ENCODE peak calls at places on chromosomes 11 and 22, in five cellular contexts. L is dorsolateral prefrontal cortex, C is choroid plexus epithelial cell, R is neural crest cell, J is bronchial epithelial cell. Y is an unnamed sample.
A peak's percentile ranks its signal among the peaks of the same experiment; 100 is the strongest.

GRCh38 chr11:13663631-13664071 is 4.8 kb upstream of the FAR1 start:
- DNase-seq in J (peak; percentile 87), L (no peak), C (no peak), R (no peak), Y (no peak)

GRCh38 chr11:82864268-82864667 is 36.0 kb downstream of the PRCP start:
- DNase-seq in L (peak; percentile 94), R (peak; percentile 42), J (peak; percentile 52), C (peak; percentile 92), Y (no peak)

GRCh38 chr11:118202599-118203422 is 22.0 kb downstream of the JAML start:
- DNase-seq in L (no peak), R (no peak), C (no peak), J (no peak), Y (no peak)

GRCh38 chr22:20509344-20510047 is 2.1 kb downstream of the MED15 start:
- DNase-seq in R (no peak), C (peak; percentile 95), J (peak; percentile 86), L (no peak), Y (no peak)

GRCh38 chr11:34747261-34747660 is 126.4 kb downstream of the EHF start:
- DNase-seq in C (no peak), J (no peak), L (no peak), R (no peak), Y (no peak)

GRCh38 chr11:96337541-96338530 is 5.2 kb downstream of the MAML2 start:
- DNase-seq in R (no peak), L (no peak), C (peak; percentile 75), J (no peak), Y (no peak)

GRCh38 chr11:121996574-121996973 is 119.4 kb downstream of the BLID start:
- DNase-seq in C (peak; percentile 41), L (no peak), J (no peak), R (no peak), Y (no peak)

GRCh38 chr22:32336185-32336603 is 21.5 kb upstream of the RFPL3 start:
- DNase-seq in C (no peak), J (no peak), L (no peak), R (no peak), Y (no peak)

GRCh38 chr22:23077627-23078461 is 7.5 kb downstream of the GNAZ start:
- DNase-seq in L (no peak), C (no peak), J (no peak), R (no peak), Y (no peak)

GRCh38 chr11:123561046-123561781 is 93.2 kb downstream of the SCN3B start:
- DNase-seq in C (peak; percentile 50), R (no peak), L (no peak), J (peak; percentile 31), Y (no peak)

GRCh38 chr11:134386945-134387344 is 25.1 kb downstream of the B3GAT1 start:
- DNase-seq in L (no peak), J (no peak), R (no peak), C (no peak), Y (no peak)

GRCh38 chr22:18121436-18122253 is 11.0 kb downstream of the TUBA8 start:
- DNase-seq in C (no peak), L (no peak), J (no peak), R (no peak), Y (no peak)

GRCh38 chr11:106727261-106727660 is 291.0 kb downstream of the GUCY1A2 start:
- DNase-seq in C (peak; percentile 4), R (no peak), L (no peak), J (no peak), Y (no peak)

GRCh38 chr11:43879789-43880639 is 617 bp upstream of the ALKBH3 start:
- DNase-seq in J (no peak), C (no peak), R (no peak), L (no peak), Y (no peak)

GRCh38 chr22:50079689-50080465 is 5.3 kb downstream of the MLC1 start:
- DNase-seq in J (no peak), C (no peak), L (no peak), R (no peak), Y (no peak)

GRCh38 chr11:44133335-44133946 is 38.0 kb downstream of the EXT2 start:
- DNase-seq in L (no peak), R (no peak), C (peak; percentile 78), J (peak; percentile 39), Y (no peak)

GRCh38 chr11:64900263-64900678 is 16.7 kb downstream of the ATG2A start:
- DNase-seq in R (no peak), L (no peak), C (no peak), J (peak; percentile 64), Y (no peak)

GRCh38 chr22:46587067-46587471 is 33.1 kb upstream of the GRAMD4 start:
- DNase-seq in R (no peak), L (no peak), C (no peak), J (no peak), Y (no peak)

GRCh38 chr11:92941676-92942571 is 27.5 kb upstream of the MTNR1B start:
- DNase-seq in J (peak; percentile 28), L (no peak), R (peak; percentile 16), C (peak; percentile 74), Y (no peak)
- TF ChIP-seq CTCF in J (peak; percentile 69), L (peak; percentile 60), R (peak; percentile 80), C (peak; percentile 80), Y (peak; percentile 76)

GRCh38 chr11:128172046-128172878 is 415.1 kb downstream of the ETS1 start:
- DNase-seq in R (peak; percentile 91), J (peak; percentile 75), L (peak; percentile 86), C (peak; percentile 93), Y (peak; percentile 13)
- TF ChIP-seq CTCF in R (peak; percentile 92), J (peak; percentile 75), L (peak; percentile 84), C (peak; percentile 90), Y (peak; percentile 91)

GRCh38 chr11:7694953-7695271 is 11.4 kb downstream of the OVCH2 start:
- DNase-seq in R (no peak), L (no peak), J (no peak), C (no peak), Y (no peak)
- TF ChIP-seq CTCF in R (no peak), L (no peak), J (no peak), C (no peak), Y (no peak)

GRCh38 chr11:20672575-20672974 is 3.2 kb downstream of the NELL1 start:
- DNase-seq in R (no peak), C (peak; percentile 13), L (no peak), J (peak; percentile 15), Y (no peak)

GRCh38 chr11:20668844-20669832 is at the start of gene NELL1:
- DNase-seq in J (no peak), R (peak; percentile 14), C (peak; percentile 2), L (no peak), Y (peak; percentile 17)

GRCh38 chr11:20669833-20670684 is 673 bp downstream of the NELL1 start:
- DNase-seq in C (no peak), L (no peak), J (no peak), R (peak; percentile 4), Y (no peak)

GRCh38 chr11:20670932-20671403 is 1.6 kb downstream of the NELL1 start:
- DNase-seq in R (no peak), L (no peak), C (no peak), J (no peak), Y (no peak)

DNA sequence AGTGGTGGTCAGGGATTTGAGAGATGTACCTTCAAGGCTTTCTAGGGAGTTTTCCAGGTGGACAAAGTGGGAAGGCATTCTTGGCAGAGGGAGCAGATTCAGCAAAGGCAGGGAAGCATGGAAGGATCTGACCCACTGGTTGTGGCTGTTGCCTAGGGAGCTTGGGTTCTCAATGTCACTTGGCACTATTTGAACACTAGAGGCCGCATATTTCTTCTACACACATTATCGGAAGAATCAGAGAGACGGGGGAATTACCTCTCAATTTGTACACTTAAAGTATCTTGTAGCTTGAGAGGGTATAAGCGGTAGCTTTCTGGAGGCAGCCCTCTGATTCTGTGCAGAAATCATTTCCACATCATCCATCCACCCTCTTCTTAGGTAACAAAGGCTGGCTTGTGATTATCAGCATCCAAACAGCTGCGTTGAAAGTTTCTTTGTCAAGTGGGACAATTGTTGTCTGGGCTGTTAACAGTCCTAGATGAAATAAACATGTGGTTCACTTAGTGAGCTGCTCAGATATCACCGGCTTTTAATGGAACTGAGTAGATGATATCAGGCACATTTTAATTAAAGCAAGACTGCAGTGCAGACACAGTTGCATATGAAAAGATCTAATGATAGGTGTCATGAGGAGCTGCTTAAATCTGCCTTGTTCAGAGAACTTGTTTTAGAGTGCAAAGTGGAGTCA is 2.6 kb downstream of the NELL1 start:
- DNase-seq in J (peak; percentile 16), C (peak; percentile 4), L (no peak), R (no peak), Y (no peak)
- TF ChIP-seq CTCF in J (peak; percentile 40), C (peak; percentile 29), L (peak; percentile 37), R (peak; percentile 38), Y (peak; percentile 18)

GRCh38 chr22:44667276-44667675 is 34.7 kb upstream of the PRR5 start:
- DNase-seq in L (no peak), C (no peak), J (no peak), R (no peak), Y (no peak)

GRCh38 chr22:44669725-44670027 is 32.3 kb upstream of the PRR5 start:
- DNase-seq in J (no peak), C (peak; percentile 45), L (no peak), R (no peak), Y (no peak)

GRCh38 chr22:44668886-44669724 is 32.9 kb upstream of the PRR5 start:
- DNase-seq in J (no peak), R (no peak), L (no peak), C (no peak), Y (no peak)

GRCh38 chr22:44667829-44668189 is 34.2 kb upstream of the PRR5 start:
- DNase-seq in C (no peak), J (no peak), L (no peak), R (no peak), Y (no peak)

GRCh38 chr22:44668190-44668885 is 33.7 kb upstream of the PRR5 start:
- DNase-seq in J (no peak), R (no peak), L (no peak), C (no peak), Y (no peak)
- TF ChIP-seq CTCF in J (no peak), R (peak; percentile 11), L (no peak), C (no peak), Y (no peak)

GRCh38 chr11:36238881-36239280 is 50.3 kb downstream of the COMMD9 start:
- DNase-seq in R (no peak), L (no peak), J (no peak), C (no peak), Y (no peak)
- TF ChIP-seq CTCF in R (no peak), L (no peak), J (no peak), C (no peak), Y (no peak)

GRCh38 chr11:10386861-10387208 is 68.2 kb upstream of the AMPD3 start:
- DNase-seq in J (no peak), R (no peak), L (no peak), C (no peak), Y (no peak)
- TF ChIP-seq CTCF in J (no peak), R (no peak), L (no peak), C (no peak), Y (no peak)

DNA sequence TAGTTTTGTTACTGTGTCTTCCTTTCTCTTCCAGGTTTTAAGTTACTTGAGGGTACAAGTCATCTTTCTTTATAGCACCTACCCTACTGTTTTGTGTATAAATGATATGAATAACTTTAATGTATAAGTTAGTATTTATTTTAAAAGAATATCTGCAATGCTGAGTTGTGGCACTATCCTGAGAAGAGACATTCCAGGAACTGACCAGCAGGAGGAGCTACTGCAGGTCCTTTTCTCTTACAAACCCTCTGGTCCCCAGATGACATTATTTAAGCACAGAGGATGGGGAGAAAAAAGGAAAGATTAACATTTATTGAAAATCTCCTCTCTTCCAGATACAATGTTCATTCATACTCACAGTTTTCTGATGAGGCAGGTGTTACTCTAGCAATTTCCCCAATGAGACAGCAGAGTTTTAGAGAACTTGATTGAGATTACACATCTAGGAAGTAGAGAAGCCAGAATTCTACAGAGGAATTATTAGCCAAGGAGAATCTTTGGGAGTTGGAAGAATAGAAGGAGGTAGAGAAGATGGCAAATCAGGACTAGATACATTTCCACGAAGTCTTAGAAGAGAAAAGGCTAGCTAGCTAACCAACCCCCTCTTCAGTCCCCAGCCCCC is 541.2 kb upstream of the API5 start:
- DNase-seq in J (peak; percentile 9), C (peak; percentile 4), R (peak; percentile 29), L (peak; percentile 41), Y (no peak)
- TF ChIP-seq CTCF in J (peak; percentile 37), C (peak; percentile 24), R (peak; percentile 82), L (peak; percentile 75), Y (peak; percentile 67)